ENCODE peak calls at places on chromosomes 1 and 21, in nine cellular contexts. V is testis, I is IMR-90, U is heart left ventricle, R is body of pancreas, S is right lobe of liver, Q is uterus, H is adrenal gland, D is A549. P is an unnamed sample.

GRCh38 chr1:47849611-47850261 is 147.4 kb downstream of the TRABD2B start:
- DNase-seq in R (no peak), Q (no peak), D (no peak), U (no peak), H (no peak), I (no peak), V (no peak), S (no peak), P (peak; percentile 5)

GRCh38 chr1:183461350-183461749 is 10.9 kb upstream of the SMG7 start:
- DNase-seq in U (peak; percentile 15), R (no peak), S (no peak), I (no peak), D (peak; percentile 23), V (no peak), Q (no peak), H (no peak), P (no peak)

GRCh38 chr1:231576804-231577718 is 48.6 kb downstream of the TSNAX start:
- DNase-seq in I (no peak), H (no peak), V (no peak), R (no peak), Q (no peak), D (peak; percentile 95), S (no peak), U (no peak), P (no peak)

GRCh38 chr1:15957221-15958090 is 18.4 kb downstream of the ZBTB17 start:
- DNase-seq in S (no peak), Q (no peak), H (no peak), I (no peak), U (no peak), D (no peak), R (no peak), V (no peak), P (no peak)

GRCh38 chr1:15308135-15308534 is 61.1 kb downstream of the FHAD1 start:
- DNase-seq in D (no peak), I (no peak), Q (no peak), H (no peak), S (no peak), V (no peak), U (no peak), R (no peak), P (no peak)

GRCh38 chr1:181784039-181784683 is 277.4 kb downstream of the ZNF648 start:
- DNase-seq in S (peak; percentile 47), V (no peak), U (no peak), R (no peak), D (no peak), H (no peak), Q (no peak), I (no peak), P (peak; percentile 31)

GRCh38 chr1:9680828-9681227 is 29.3 kb downstream of the PIK3CD start:
- DNase-seq in Q (no peak), R (no peak), I (no peak), H (no peak), D (no peak), S (no peak), V (no peak), U (no peak), P (no peak)

GRCh38 chr1:12075195-12076114 is 12.4 kb downstream of the TNFRSF8 start:
- DNase-seq in U (peak; percentile 29), Q (peak; percentile 88), I (peak; percentile 94), H (no peak), D (no peak), V (peak; percentile 69), R (no peak), S (no peak), P (no peak)

GRCh38 chr1:8197493-8198282 is 120.2 kb upstream of the SLC45A1 start:
- DNase-seq in D (peak; percentile 91), S (peak; percentile 74), R (peak; percentile 59), Q (peak; percentile 88), H (peak; percentile 66), V (peak; percentile 48), U (peak; percentile 29), I (peak; percentile 97), P (peak; percentile 95)

GRCh38 chr1:201537028-201537427 is 1.9 kb upstream of the NAV1 start:
- DNase-seq in Q (no peak), H (no peak), S (no peak), R (no peak), I (no peak), U (no peak), D (no peak), V (no peak), P (no peak)

GRCh38 chr1:6185635-6186382 is 5.7 kb upstream of the CHD5 start:
- DNase-seq in D (no peak), U (no peak), I (peak; percentile 41), S (no peak), Q (no peak), H (no peak), V (no peak), R (no peak), P (no peak)

GRCh38 chr1:30412241-30413110 is 310.9 kb downstream of the MATN1 start:
- DNase-seq in Q (peak; percentile 5), S (no peak), V (peak; percentile 7), D (no peak), U (no peak), H (no peak), R (no peak), I (no peak), P (no peak)

GRCh38 chr21:37273911-37274690 is 7.0 kb upstream of the VPS26C start:
- DNase-seq in I (no peak), Q (no peak), S (no peak), V (no peak), U (no peak), H (no peak), R (no peak), D (no peak), P (no peak)

GRCh38 chr1:229191066-229191674 is 79.7 kb upstream of the RAB4A start:
- DNase-seq in S (no peak), I (peak; percentile 64), H (no peak), Q (no peak), R (no peak), V (no peak), D (peak; percentile 10), U (no peak), P (no peak)

GRCh38 chr1:87292684-87293493 is 35.8 kb upstream of the LMO4 start:
- DNase-seq in U (peak; percentile 42), D (peak; percentile 48), S (peak; percentile 56), I (peak; percentile 65), Q (peak; percentile 68), V (peak; percentile 88), H (peak; percentile 44), R (peak; percentile 58), P (peak; percentile 63)

GRCh38 chr1:235767795-235768194 is 98.9 kb downstream of the LYST start:
- DNase-seq in U (no peak), Q (no peak), S (no peak), D (no peak), I (no peak), V (no peak), R (no peak), H (no peak), P (no peak)
- H3K27ac ChIP-seq in U (no peak overlapping the region), Q (no peak overlapping the region), S (no peak overlapping the region), D (no peak overlapping the region), I (no peak overlapping the region), V (no peak overlapping the region), R (no peak overlapping the region), H (no peak overlapping the region), P (no peak overlapping the region)

GRCh38 chr21:30882907-30883597 is 1.7 kb upstream of the KRTAP11-1 start:
- DNase-seq in U (no peak), D (no peak), V (no peak), R (no peak), I (no peak), H (no peak), S (no peak), Q (no peak), P (no peak)

GRCh38 chr21:30880914-30881313 is 466 bp downstream of the KRTAP11-1 start:
- DNase-seq in R (no peak), I (no peak), Q (no peak), V (peak; percentile 68), D (no peak), U (no peak), S (no peak), H (no peak), P (no peak)

DNA sequence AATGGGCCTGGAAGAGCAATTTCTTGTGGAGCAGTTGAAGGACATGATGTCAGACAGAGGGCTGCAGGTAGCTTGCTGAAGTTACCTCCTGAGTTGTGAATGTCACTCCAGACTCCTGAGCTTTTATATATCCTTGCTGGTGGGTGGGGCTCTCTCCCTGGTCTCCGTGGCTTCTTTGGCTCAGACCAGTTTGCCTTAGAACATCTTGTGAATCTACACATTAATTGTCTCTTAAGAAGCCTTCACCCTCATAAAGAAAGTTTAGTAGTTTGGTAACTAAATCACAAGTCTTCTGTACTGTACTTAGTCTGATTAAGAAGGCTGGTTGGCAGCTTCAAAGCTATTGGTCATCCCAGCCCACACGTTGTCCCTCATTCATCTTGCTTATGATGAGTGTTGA is at the start of gene KRTAP11-1:
- DNase-seq in D (no peak), I (no peak), U (no peak), S (no peak), Q (no peak), R (no peak), V (no peak), H (no peak), P (no peak)
- TF ChIP-seq POLR2A in D (no peak), I (no peak), U (no peak), S (no peak), Q (no peak), R (no peak), V (no peak), H (no peak), P (no peak)

GRCh38 chr1:228073061-228073869 is 9.2 kb upstream of the ARF1 start:
- DNase-seq in H (no peak), I (no peak), S (no peak), D (no peak), U (no peak), V (no peak), R (no peak), Q (no peak), P (no peak)

GRCh38 chr1:228075801-228076271 is 6.7 kb upstream of the ARF1 start:
- DNase-seq in D (no peak), R (no peak), V (no peak), U (no peak), I (no peak), S (no peak), Q (no peak), H (peak; percentile 15), P (no peak)

GRCh38 chr1:228074954-228075730 is 7.4 kb upstream of the ARF1 start:
- DNase-seq in R (peak; percentile 13), D (no peak), H (no peak), S (no peak), I (no peak), V (no peak), U (no peak), Q (no peak), P (no peak)

GRCh38 chr1:228072658-228073043 is 9.9 kb upstream of the ARF1 start:
- DNase-seq in R (no peak), U (no peak), V (no peak), D (no peak), I (no peak), S (no peak), H (no peak), Q (no peak), P (no peak)

GRCh38 chr1:228073870-228074545 is 8.5 kb upstream of the ARF1 start:
- DNase-seq in R (no peak), H (no peak), Q (no peak), U (no peak), V (no peak), D (no peak), S (no peak), I (no peak), P (no peak)
- TF ChIP-seq CTCF in R (no peak), H (no peak), Q (no peak), U (peak; percentile 26), V (no peak), D (peak; percentile 21), S (no peak), I (peak; percentile 19), P (no peak)

GRCh38 chr1:90154711-90155110 is 159.8 kb downstream of the ZNF326 start:
- DNase-seq in V (no peak), I (no peak), Q (no peak), H (no peak), U (no peak), D (no peak), R (no peak), S (no peak), P (no peak)

GRCh38 chr1:90155721-90156487 is 161.0 kb downstream of the ZNF326 start:
- DNase-seq in I (no peak), R (no peak), H (no peak), S (no peak), U (no peak), D (no peak), V (no peak), Q (no peak), P (no peak)
- H3K27ac ChIP-seq in I (no peak overlapping the region), R (no peak overlapping the region), H (no peak overlapping the region), S (no peak overlapping the region), U (no peak overlapping the region), D (no peak overlapping the region), V (no peak overlapping the region), Q (no peak overlapping the region), P (no peak overlapping the region)

P was measured in thyroid gland.